ENCODE peak calls at places on chromosomes 11 and 22, in seven cellular contexts. One of them, this sample, is unnamed.

GRCh38 chr22:20948989-20949388 is 18.1 kb upstream of the AIFM3 start:
- DNase-seq in activated CD8-positive, alpha-beta memory T cell treated with anti-CD3 and anti-CD28 coated beads, Interleukin-2, amount 50 U/mL, for 4 hours: no peak
- DNase-seq in MCF 10A: no peak
- DNase-seq in epithelial cell of esophagus: no peak
- DNase-seq in activated naive CD8-positive, alpha-beta T cell treated with anti-CD3 and anti-CD28 coated beads for 36 hours: no peak
- DNase-seq in PC-9: no peak
- DNase-seq in endothelial cell: no peak
- DNase-seq in this sample: no peak

GRCh38 chr11:73350908-73351636 is 25.1 kb upstream of the RELT start:
- DNase-seq in activated CD8-positive, alpha-beta memory T cell treated with anti-CD3 and anti-CD28 coated beads, Interleukin-2, amount 50 U/mL, for 4 hours: peak; percentile 42
- DNase-seq in MCF 10A: peak; percentile 72
- DNase-seq in epithelial cell of esophagus: peak; percentile 73
- DNase-seq in activated naive CD8-positive, alpha-beta T cell treated with anti-CD3 and anti-CD28 coated beads for 36 hours: peak; percentile 50
- DNase-seq in PC-9: peak; percentile 61
- DNase-seq in endothelial cell: peak; percentile 52
- DNase-seq in this sample: peak; percentile 73

GRCh38 chr11:62988281-62988680 is 3.5 kb upstream of the SLC22A6 start:
- DNase-seq in activated CD8-positive, alpha-beta memory T cell treated with anti-CD3 and anti-CD28 coated beads, Interleukin-2, amount 50 U/mL, for 4 hours: no peak
- DNase-seq in MCF 10A: no peak
- DNase-seq in epithelial cell of esophagus: no peak
- DNase-seq in activated naive CD8-positive, alpha-beta T cell treated with anti-CD3 and anti-CD28 coated beads for 36 hours: no peak
- DNase-seq in PC-9: no peak
- DNase-seq in endothelial cell: no peak
- DNase-seq in this sample: no peak

GRCh38 chr22:37501610-37502341 is 15.6 kb upstream of the MFNG start:
- DNase-seq in activated CD8-positive, alpha-beta memory T cell treated with anti-CD3 and anti-CD28 coated beads, Interleukin-2, amount 50 U/mL, for 4 hours: no peak
- DNase-seq in MCF 10A: peak; percentile 90
- DNase-seq in epithelial cell of esophagus: peak; percentile 44
- DNase-seq in activated naive CD8-positive, alpha-beta T cell treated with anti-CD3 and anti-CD28 coated beads for 36 hours: no peak
- DNase-seq in PC-9: no peak
- DNase-seq in endothelial cell: no peak
- DNase-seq in this sample: no peak

GRCh38 chr11:45086526-45086925 is 59.9 kb upstream of the PRDM11 start:
- DNase-seq in activated CD8-positive, alpha-beta memory T cell treated with anti-CD3 and anti-CD28 coated beads, Interleukin-2, amount 50 U/mL, for 4 hours: no peak
- DNase-seq in MCF 10A: no peak
- DNase-seq in epithelial cell of esophagus: no peak
- DNase-seq in activated naive CD8-positive, alpha-beta T cell treated with anti-CD3 and anti-CD28 coated beads for 36 hours: no peak
- DNase-seq in PC-9: no peak
- DNase-seq in endothelial cell: no peak
- DNase-seq in this sample: no peak

GRCh38 chr22:20777420-20778177 is 3.7 kb downstream of the SERPIND1 start:
- DNase-seq in activated CD8-positive, alpha-beta memory T cell treated with anti-CD3 and anti-CD28 coated beads, Interleukin-2, amount 50 U/mL, for 4 hours: no peak
- DNase-seq in MCF 10A: peak; percentile 84
- DNase-seq in epithelial cell of esophagus: peak; percentile 97
- DNase-seq in activated naive CD8-positive, alpha-beta T cell treated with anti-CD3 and anti-CD28 coated beads for 36 hours: no peak
- DNase-seq in PC-9: peak; percentile 22
- DNase-seq in endothelial cell: no peak
- DNase-seq in this sample: no peak

GRCh38 chr11:77074205-77074604 is 7.4 kb downstream of the CAPN5 start:
- DNase-seq in activated CD8-positive, alpha-beta memory T cell treated with anti-CD3 and anti-CD28 coated beads, Interleukin-2, amount 50 U/mL, for 4 hours: no peak
- DNase-seq in MCF 10A: no peak
- DNase-seq in epithelial cell of esophagus: no peak
- DNase-seq in activated naive CD8-positive, alpha-beta T cell treated with anti-CD3 and anti-CD28 coated beads for 36 hours: no peak
- DNase-seq in PC-9: peak; percentile 48
- DNase-seq in endothelial cell: no peak
- DNase-seq in this sample: no peak

GRCh38 chr11:69210660-69211035 is 54.9 kb downstream of the SMIM38 start:
- DNase-seq in activated CD8-positive, alpha-beta memory T cell treated with anti-CD3 and anti-CD28 coated beads, Interleukin-2, amount 50 U/mL, for 4 hours: no peak
- DNase-seq in MCF 10A: no peak
- DNase-seq in epithelial cell of esophagus: no peak
- DNase-seq in activated naive CD8-positive, alpha-beta T cell treated with anti-CD3 and anti-CD28 coated beads for 36 hours: no peak
- DNase-seq in PC-9: no peak
- DNase-seq in endothelial cell: no peak
- DNase-seq in this sample: no peak

GRCh38 chr11:31045335-31045734 is 324.2 kb downstream of the DCDC1 start:
- DNase-seq in activated CD8-positive, alpha-beta memory T cell treated with anti-CD3 and anti-CD28 coated beads, Interleukin-2, amount 50 U/mL, for 4 hours: no peak
- DNase-seq in MCF 10A: peak; percentile 24
- DNase-seq in epithelial cell of esophagus: peak; percentile 9
- DNase-seq in activated naive CD8-positive, alpha-beta T cell treated with anti-CD3 and anti-CD28 coated beads for 36 hours: no peak
- DNase-seq in PC-9: no peak
- DNase-seq in endothelial cell: no peak
- DNase-seq in this sample: no peak

GRCh38 chr11:67665537-67666302 is 8.7 kb downstream of the ALDH3B2 start:
- DNase-seq in activated CD8-positive, alpha-beta memory T cell treated with anti-CD3 and anti-CD28 coated beads, Interleukin-2, amount 50 U/mL, for 4 hours: no peak
- DNase-seq in MCF 10A: peak; percentile 27
- DNase-seq in epithelial cell of esophagus: peak; percentile 14
- DNase-seq in activated naive CD8-positive, alpha-beta T cell treated with anti-CD3 and anti-CD28 coated beads for 36 hours: no peak
- DNase-seq in PC-9: peak; percentile 76
- DNase-seq in endothelial cell: no peak
- DNase-seq in this sample: no peak

GRCh38 chr22:45090364-45090960 is 73.3 kb upstream of the NUP50 start:
- DNase-seq in activated CD8-positive, alpha-beta memory T cell treated with anti-CD3 and anti-CD28 coated beads, Interleukin-2, amount 50 U/mL, for 4 hours: no peak
- DNase-seq in MCF 10A: no peak
- DNase-seq in epithelial cell of esophagus: peak; percentile 52
- DNase-seq in activated naive CD8-positive, alpha-beta T cell treated with anti-CD3 and anti-CD28 coated beads for 36 hours: no peak
- DNase-seq in PC-9: no peak
- DNase-seq in endothelial cell: no peak
- DNase-seq in this sample: no peak

GRCh38 chr11:14393889-14394288 is 34.9 kb upstream of the RRAS2 start:
- DNase-seq in activated CD8-positive, alpha-beta memory T cell treated with anti-CD3 and anti-CD28 coated beads, Interleukin-2, amount 50 U/mL, for 4 hours: no peak
- DNase-seq in MCF 10A: no peak
- DNase-seq in epithelial cell of esophagus: no peak
- DNase-seq in activated naive CD8-positive, alpha-beta T cell treated with anti-CD3 and anti-CD28 coated beads for 36 hours: no peak
- DNase-seq in PC-9: no peak
- DNase-seq in endothelial cell: no peak
- DNase-seq in this sample: no peak

GRCh38 chr11:119615003-119615878 is 113.8 kb downstream of the NECTIN1 start:
- DNase-seq in activated CD8-positive, alpha-beta memory T cell treated with anti-CD3 and anti-CD28 coated beads, Interleukin-2, amount 50 U/mL, for 4 hours: no peak
- DNase-seq in MCF 10A: peak; percentile 67
- DNase-seq in epithelial cell of esophagus: peak; percentile 87
- DNase-seq in activated naive CD8-positive, alpha-beta T cell treated with anti-CD3 and anti-CD28 coated beads for 36 hours: no peak
- DNase-seq in PC-9: no peak
- DNase-seq in endothelial cell: no peak
- DNase-seq in this sample: no peak

GRCh38 chr11:68214173-68215086 is 1.3 kb upstream of the KMT5B start:
- DNase-seq in activated CD8-positive, alpha-beta memory T cell treated with anti-CD3 and anti-CD28 coated beads, Interleukin-2, amount 50 U/mL, for 4 hours: no peak
- DNase-seq in MCF 10A: no peak
- DNase-seq in epithelial cell of esophagus: peak; percentile 21
- DNase-seq in activated naive CD8-positive, alpha-beta T cell treated with anti-CD3 and anti-CD28 coated beads for 36 hours: peak; percentile 30
- DNase-seq in PC-9: no peak
- DNase-seq in endothelial cell: peak; percentile 35
- DNase-seq in this sample: no peak